ENCODE peak calls at places on chromosome 7, in six cellular contexts. P is WTC11, F is GM23338, E is HepG2, S is GM12878, T is K562. J is an unnamed sample.

GRCh38 chr7:30168800-30169584 is 34.2 kb downstream of the MTURN start:
- DNase-seq in F (peak), E (no peak), T (no peak), P (no peak), S (no peak), J (peak)

GRCh38 chr7:142356166-142356565 is 98.3 kb upstream of the PRSS58 start:
- DNase-seq in T (no peak), P (no peak), E (no peak), S (no peak), F (no peak), J (no peak)

GRCh38 chr7:100171087-100171681 is 2.8 kb upstream of the GAL3ST4 start:
- DNase-seq in E (no peak), F (peak), S (no peak), P (peak), T (peak), J (peak)

GRCh38 chr7:151550601-151551286 is 31.0 kb upstream of the RHEB start:
- DNase-seq in F (no peak), E (peak), P (no peak), S (no peak), T (no peak), J (no peak)

GRCh38 chr7:70807650-70808049 is 324.3 kb upstream of the GALNT17 start:
- DNase-seq in F (peak), T (peak), E (no peak), P (peak), S (no peak), J (no peak)

GRCh38 chr7:20442951-20443350 is 112.3 kb downstream of the ITGB8 start:
- DNase-seq in E (no peak), F (no peak), T (no peak), P (no peak), S (no peak), J (no peak)

GRCh38 chr7:20374391-20374790 is 43.7 kb downstream of the ITGB8 start:
- DNase-seq in S (no peak), P (no peak), F (no peak), E (no peak), T (no peak), J (no peak)

GRCh38 chr7:134210976-134211663 is 84.0 kb downstream of the LRGUK start:
- DNase-seq in S (no peak), P (no peak), E (no peak), T (peak), F (no peak), J (no peak)

GRCh38 chr7:22860784-22861482 is 38.3 kb upstream of the TOMM7 start:
- DNase-seq in P (peak), F (peak), T (peak), S (no peak), E (peak), J (no peak)

GRCh38 chr7:158885624-158886023 is 29.3 kb downstream of the DYNC2I1 start:
- DNase-seq in F (no peak), E (peak), S (no peak), P (no peak), T (peak), J (no peak)

GRCh38 chr7:11730725-11731124 is 101.3 kb downstream of the THSD7A start:
- DNase-seq in E (no peak), P (no peak), T (no peak), S (no peak), F (no peak), J (no peak)

GRCh38 chr7:101677421-101678137 is 48.5 kb upstream of the MYL10 start:
- DNase-seq in S (no peak), F (peak), E (no peak), P (no peak), T (no peak), J (no peak)

GRCh38 chr7:135976312-135977019 is 693 bp downstream of the MTPN start:
- DNase-seq in F (peak), P (peak), T (peak), E (peak), S (no peak), J (peak)

GRCh38 chr7:134414109-134414508 is 44.8 kb downstream of the AKR1B1 start:
- DNase-seq in T (no peak), F (no peak), P (no peak), S (no peak), E (no peak), J (no peak)

GRCh38 chr7:117810642-117811512 is 62.4 kb downstream of the CTTNBP2 start:
- DNase-seq in S (no peak), T (no peak), P (peak), F (peak), E (no peak), J (no peak)

GRCh38 chr7:47291461-47292051 is 290.4 kb downstream of the TNS3 start:
- DNase-seq in T (no peak), E (no peak), F (no peak), P (no peak), S (peak), J (no peak)

GRCh38 chr7:93622036-93622714 is 47.7 kb upstream of the CALCR start:
- DNase-seq in T (peak), E (peak), P (peak), S (no peak), F (peak), J (no peak)

GRCh38 chr7:82044497-82045080 is 274.7 kb upstream of the HGF start:
- DNase-seq in T (peak), S (no peak), P (no peak), F (peak), E (peak), J (no peak)

GRCh38 chr7:44045226-44046014 is 918 bp downstream of the DBNL start:
- DNase-seq in T (no peak), S (no peak), F (no peak), E (no peak), P (no peak), J (no peak)

GRCh38 chr7:137395425-137395824 is 51.9 kb upstream of the PTN start:
- DNase-seq in E (no peak), F (no peak), P (no peak), T (no peak), S (no peak), J (no peak)

GRCh38 chr7:32905175-32905662 is 13.7 kb upstream of the KBTBD2 start:
- DNase-seq in S (no peak), T (peak), E (no peak), P (peak), F (peak), J (peak)
- TF ChIP-seq CREB1 in S (no peak), T (no peak), E (no peak), P (no peak), F (no peak), J (no peak)

GRCh38 chr7:157628456-157628855 is 291.7 kb downstream of the DNAJB6 start:
- DNase-seq in E (no peak), F (no peak), P (no peak), T (no peak), S (no peak), J (no peak)
- TF ChIP-seq CREB1 in E (no peak), F (no peak), P (no peak), T (no peak), S (no peak), J (no peak)

GRCh38 chr7:108291791-108292440 is 161.8 kb upstream of the LAMB4 start:
- DNase-seq in E (no peak), T (no peak), P (no peak), S (no peak), F (no peak), J (no peak)
- TF ChIP-seq CREB1 in E (no peak), T (no peak), P (no peak), S (no peak), F (no peak), J (no peak)

DNA sequence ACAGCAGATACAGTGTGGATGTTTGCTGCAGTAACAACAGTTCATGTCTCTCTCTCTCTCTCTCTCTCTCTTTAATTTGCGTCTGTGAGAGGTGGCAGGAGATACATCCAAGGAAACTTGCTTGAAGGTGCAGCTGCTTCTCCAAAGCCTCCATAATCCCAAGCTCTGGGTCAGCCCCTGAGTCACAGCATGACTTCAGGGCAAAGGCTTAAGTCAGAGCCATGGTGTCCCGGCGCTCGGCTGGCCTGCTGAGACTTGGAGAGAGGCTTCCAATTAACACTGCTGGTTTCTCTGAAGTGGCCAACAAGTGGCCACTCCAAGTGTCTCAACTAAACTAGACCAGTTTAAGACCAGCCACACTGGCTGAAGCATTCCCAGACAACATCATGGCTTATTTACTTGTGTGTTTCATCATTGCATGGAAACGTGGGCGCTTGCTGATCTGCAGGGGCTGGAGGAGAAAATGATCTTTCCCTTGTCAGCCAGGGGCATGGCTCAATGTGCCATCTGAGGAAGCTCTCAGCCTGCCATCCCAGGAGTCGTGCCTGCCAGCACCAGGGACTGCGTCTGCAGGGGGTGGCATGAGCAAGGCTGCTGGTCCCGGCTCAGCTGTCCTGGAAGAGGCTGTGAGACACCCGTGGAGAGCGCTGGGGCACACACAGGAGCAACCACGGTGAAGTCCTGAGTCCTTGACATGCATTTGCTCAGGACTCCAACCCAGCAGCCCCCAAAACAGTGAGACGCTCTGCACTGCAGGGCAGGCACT is 254.2 kb downstream of the COBL start:
- DNase-seq in E (no peak), F (no peak), T (no peak), S (no peak), P (no peak), J (no peak)
- TF ChIP-seq CREB1 in E (no peak), F (no peak), T (no peak), S (no peak), P (no peak), J (no peak)

GRCh38 chr7:90298145-90299038 is 22.7 kb downstream of the FAM237B start:
- DNase-seq in P (no peak), T (peak), S (no peak), E (peak), F (peak), J (no peak)
- TF ChIP-seq CREB1 in P (no peak), T (no peak), S (no peak), E (no peak), F (no peak), J (no peak)

GRCh38 chr7:27201231-27202017 is 1.5 kb upstream of the HOXA13 start:
- DNase-seq in T (no peak), P (no peak), E (no peak), F (no peak), S (no peak), J (peak)
- TF ChIP-seq CREB1 in T (no peak), P (no peak), E (no peak), F (no peak), S (no peak), J (no peak)

J was measured in H1.